ENCODE peak calls at places on chromosomes 1 and 21, in four cellular contexts. V is A549, H is K562, L is spleen. I is an unnamed sample.

GRCh38 chr1:105652109-105652508 is 1404.4 kb upstream of the PRMT6 start:
- DNase-seq in L (no peak), H (no peak), V (no peak), I (no peak)

GRCh38 chr1:225996946-225997545 is 2.1 kb downstream of the SDE2 start:
- DNase-seq in V (no peak), L (no peak), H (no peak), I (no peak)

GRCh38 chr1:15283500-15283899 is 36.5 kb downstream of the FHAD1 start:
- DNase-seq in V (peak; percentile 69), L (no peak), H (no peak), I (no peak)

GRCh38 chr1:118335372-118335771 is 150.3 kb upstream of the SPAG17 start:
- DNase-seq in H (no peak), V (no peak), L (no peak), I (no peak)

GRCh38 chr21:41589620-41590175 is 81.7 kb upstream of the TMPRSS2 start:
- DNase-seq in L (no peak), H (no peak), V (no peak), I (peak; percentile 25)

GRCh38 chr21:41677671-41678015 is 89.2 kb downstream of the RIPK4 start:
- DNase-seq in V (no peak), H (no peak), L (no peak), I (peak; percentile 63)

GRCh38 chr1:204463125-204464060 is 31.2 kb downstream of the PIK3C2B start:
- DNase-seq in V (no peak), L (peak; percentile 63), H (no peak), I (no peak)

GRCh38 chr1:65371544-65371943 is 48.9 kb upstream of the LEPR start:
- DNase-seq in V (no peak), L (no peak), H (no peak), I (no peak)

GRCh38 chr1:151056149-151056548 is 3.3 kb downstream of the CDC42SE1 start:
- DNase-seq in L (no peak), H (no peak), V (no peak), I (no peak)

GRCh38 chr21:32585042-32585710 is at the start of gene TCP10L:
- DNase-seq in V (no peak), L (no peak), H (no peak), I (no peak)

GRCh38 chr1:113166473-113166872 is 93.5 kb downstream of the LRIG2 start:
- DNase-seq in V (no peak), L (no peak), H (no peak), I (no peak)

GRCh38 chr1:111856411-111857135 is 100.9 kb downstream of the DDX20 start:
- DNase-seq in V (no peak), H (no peak), L (no peak), I (no peak)

GRCh38 chr1:37922767-37923550 is 23.9 kb downstream of the INPP5B start:
- DNase-seq in V (no peak), L (peak; percentile 82), H (peak; percentile 76), I (no peak)

GRCh38 chr1:230858918-230859819 is 9.2 kb downstream of the C1orf198 start:
- DNase-seq in H (no peak), L (no peak), V (no peak), I (no peak)

GRCh38 chr1:4965346-4965726 is 310.9 kb downstream of the AJAP1 start:
- DNase-seq in V (no peak), H (no peak), L (no peak), I (peak; percentile 12)

GRCh38 chr1:113073457-113073950 is 506 bp downstream of the LRIG2 start:
- DNase-seq in L (no peak), V (no peak), H (peak; percentile 74), I (no peak)

DNA sequence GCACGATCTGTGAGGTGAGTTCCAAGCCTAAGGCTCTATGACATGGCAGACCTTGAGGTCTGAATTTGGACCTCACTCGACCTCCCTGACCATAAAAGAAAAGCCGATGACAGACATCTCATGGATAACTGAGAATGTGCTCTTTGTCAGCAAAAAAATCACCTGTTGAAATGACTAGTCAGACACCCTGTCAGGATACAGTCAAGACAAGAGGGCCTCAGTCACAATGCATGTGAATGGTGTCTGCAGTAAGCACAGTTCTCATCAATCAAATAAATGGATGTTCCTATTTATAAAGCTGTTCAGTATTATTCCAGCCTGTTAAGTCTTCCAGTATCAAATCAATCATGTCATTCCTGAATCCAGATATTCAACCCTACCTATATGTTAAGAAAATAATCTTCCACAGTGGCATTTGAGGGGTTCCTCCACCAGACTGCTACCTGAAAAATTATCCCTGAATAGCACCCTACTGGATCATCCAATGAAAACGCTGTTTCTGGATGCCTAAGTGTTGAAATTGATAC is 28.6 kb upstream of the EXO1 start:
- DNase-seq in V (no peak), H (no peak), L (no peak), I (no peak)
- H3K27ac ChIP-seq in V (no peak overlapping the region), H (no peak overlapping the region), L (no peak overlapping the region), I (no peak overlapping the region)

GRCh38 chr1:154954541-154954940 is 1.4 kb downstream of the PBXIP1 start:
- DNase-seq in V (no peak), L (no peak), H (no peak), I (no peak)

GRCh38 chr1:154953611-154954038 is 2.3 kb downstream of the PBXIP1 start:
- DNase-seq in H (no peak), V (no peak), L (peak; percentile 46), I (no peak)

GRCh38 chr1:154951901-154952657 is 3.8 kb downstream of the PBXIP1 start:
- DNase-seq in V (no peak), H (no peak), L (peak; percentile 87), I (no peak)

GRCh38 chr1:154955039-154955717 is 721 bp downstream of the PBXIP1 start:
- DNase-seq in L (peak; percentile 90), V (no peak), H (peak; percentile 71), I (no peak)

DNA sequence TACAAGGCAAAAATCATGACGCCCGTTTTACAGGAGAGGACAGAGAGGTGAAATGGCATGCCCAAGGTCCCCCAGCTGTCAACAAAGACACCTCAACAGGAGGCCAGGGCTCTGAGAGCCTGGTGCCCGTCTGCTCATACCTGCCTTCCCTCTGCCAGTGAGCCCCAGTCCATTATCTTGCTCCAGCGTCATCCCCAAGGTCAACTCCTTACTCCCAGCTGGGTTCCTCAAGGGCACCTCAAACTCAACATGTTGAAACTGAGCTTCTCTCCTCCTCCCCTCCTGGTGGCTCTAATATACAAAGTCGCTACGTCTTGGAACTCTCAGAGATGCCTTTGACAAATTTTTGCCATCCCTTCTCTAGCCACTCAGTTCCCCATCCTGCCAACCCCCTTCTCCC is 3.2 kb downstream of the PBXIP1 start:
- DNase-seq in H (no peak), L (no peak), V (no peak), I (no peak)
- H3K4me3 ChIP-seq in H (no peak overlapping the region), L (no peak overlapping the region), V (no peak overlapping the region), I (no peak overlapping the region)

DNA sequence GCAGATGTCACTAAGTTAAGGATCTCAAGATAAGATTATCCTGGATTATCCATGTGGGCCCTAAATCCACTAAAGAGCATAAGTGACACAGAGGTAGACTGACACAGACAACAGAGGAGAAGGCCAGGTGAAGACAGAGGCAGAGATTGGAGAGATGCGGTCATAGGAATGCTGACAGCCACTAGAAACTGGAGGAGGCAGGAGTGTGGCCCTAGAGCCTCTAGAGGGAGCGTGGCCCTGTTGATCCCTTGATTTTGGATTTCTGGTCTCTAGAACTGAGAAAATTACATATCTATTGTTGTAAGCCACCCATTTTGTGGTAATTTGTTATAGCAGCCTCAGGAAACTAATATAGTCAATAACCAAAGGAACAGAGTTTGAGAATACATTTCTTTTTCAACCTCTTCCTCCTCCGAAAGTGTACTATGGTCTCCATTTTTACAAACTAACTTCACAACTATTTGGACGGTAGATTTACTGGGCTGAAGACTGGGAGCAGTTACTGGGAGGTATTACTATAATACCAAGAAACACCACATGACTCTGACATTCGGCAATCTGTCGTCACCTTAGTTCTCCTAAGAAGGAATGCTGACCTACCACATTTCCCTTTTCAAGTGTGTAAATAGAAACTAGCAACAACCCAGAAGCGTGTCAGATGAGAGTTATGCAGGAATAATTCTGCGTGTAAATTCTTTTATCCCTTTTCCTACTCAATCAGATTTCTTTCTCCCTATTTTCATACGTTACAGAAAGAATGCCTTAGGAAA is 116.0 kb upstream of the ZNHIT6 start:
- DNase-seq in V (no peak), L (no peak), H (no peak), I (no peak)
- TF ChIP-seq CTCF in V (no peak), L (no peak), H (no peak), I (no peak)

GRCh38 chr1:224498574-224499170 is 64.1 kb upstream of the WDR26 start:
- DNase-seq in V (no peak), H (no peak), L (no peak), I (no peak)

GRCh38 chr1:224497714-224498573 is 63.3 kb upstream of the WDR26 start:
- DNase-seq in H (no peak), V (no peak), L (no peak), I (no peak)

GRCh38 chr1:224495861-224496260 is 61.3 kb upstream of the WDR26 start:
- DNase-seq in L (no peak), H (no peak), V (no peak), I (no peak)

GRCh38 chr1:224499204-224499603 is 64.6 kb upstream of the WDR26 start:
- DNase-seq in H (no peak), V (no peak), L (no peak), I (no peak)

GRCh38 chr1:224496826-224497225 is 62.2 kb upstream of the WDR26 start:
- DNase-seq in H (no peak), V (no peak), L (no peak), I (no peak)
- H3K27ac ChIP-seq in H (no peak overlapping the region), V (no peak overlapping the region), L (no peak overlapping the region), I (no peak overlapping the region)

DNA sequence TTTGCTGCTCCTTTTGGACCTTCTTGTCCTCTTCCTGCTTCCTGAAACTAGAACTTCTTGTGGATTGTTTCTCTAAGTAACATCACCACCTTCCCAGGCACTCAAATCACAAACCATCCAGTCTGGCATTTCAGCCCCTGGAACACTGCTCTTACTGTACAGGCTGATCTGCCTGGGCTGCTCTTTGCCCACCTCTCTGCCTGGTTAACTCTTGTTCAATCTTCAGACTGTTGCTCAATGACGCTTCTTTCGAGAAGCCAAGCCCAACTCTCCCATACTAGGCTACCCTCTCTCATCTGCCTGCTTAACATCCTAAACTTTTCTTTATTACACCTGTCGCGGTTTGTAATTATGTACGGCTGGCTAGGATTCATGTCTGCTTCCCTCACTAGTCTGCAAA is 657 bp downstream of the DIO1 start:
- DNase-seq in H (no peak), V (no peak), L (no peak), I (no peak)
- H3K4me3 ChIP-seq in H (no peak overlapping the region), V (no peak overlapping the region), L (no peak overlapping the region), I (no peak overlapping the region)

GRCh38 chr1:87669671-87670070 is 341.0 kb downstream of the LMO4 start:
- DNase-seq in V (no peak), H (no peak), L (no peak), I (no peak)
- TF ChIP-seq CTCF in V (no peak), H (no peak), L (no peak), I (no peak)